ENCODE peak calls at places on chromosomes 12 and 14, in ten cellular contexts. One of them, this sample, is unnamed.

GRCh38 chr14:29584992-29585391 is 342.7 kb downstream of the PRKD1 start:
- DNase-seq in M059J: peak; percentile 61
- DNase-seq in activated T-cell treated with anti-CD3 and anti-CD28 coated beads, Interleukin-2, amount 50 U/mL, for 4 hours: no peak
- DNase-seq in dorsolateral prefrontal cortex: no peak
- DNase-seq in body of pancreas: peak; percentile 44
- DNase-seq in foreskin fibroblast: peak; percentile 91
- DNase-seq in GM04504: peak; percentile 64
- DNase-seq in activated B cell treated with CpG ODN at 0.5 μM for 24 hours: no peak
- DNase-seq in stomach: no peak
- DNase-seq in BE2C: no peak
- DNase-seq in this sample: peak; percentile 67

GRCh38 chr12:2284857-2285256 is 232.1 kb downstream of the CACNA1C start:
- DNase-seq in GM04504: peak; percentile 64
- DNase-seq in activated B cell treated with CpG ODN at 0.5 μM for 24 hours: no peak
- DNase-seq in foreskin fibroblast: peak; percentile 90
- DNase-seq in body of pancreas: peak; percentile 44
- DNase-seq in dorsolateral prefrontal cortex: no peak
- DNase-seq in BE2C: peak; percentile 77
- DNase-seq in stomach: peak; percentile 66
- DNase-seq in activated T-cell treated with anti-CD3 and anti-CD28 coated beads, Interleukin-2, amount 50 U/mL, for 4 hours: no peak
- DNase-seq in M059J: peak; percentile 88
- DNase-seq in this sample: peak; percentile 73

GRCh38 chr12:89740943-89741342 is 32.3 kb upstream of the ATP2B1 start:
- DNase-seq in body of pancreas: no peak
- DNase-seq in stomach: no peak
- DNase-seq in GM04504: no peak
- DNase-seq in activated B cell treated with CpG ODN at 0.5 μM for 24 hours: no peak
- DNase-seq in foreskin fibroblast: no peak
- DNase-seq in BE2C: no peak
- DNase-seq in M059J: no peak
- DNase-seq in dorsolateral prefrontal cortex: no peak
- DNase-seq in activated T-cell treated with anti-CD3 and anti-CD28 coated beads, Interleukin-2, amount 50 U/mL, for 4 hours: no peak
- DNase-seq in this sample: no peak

GRCh38 chr12:132886529-132887477 is 602 bp downstream of the CHFR start:
- DNase-seq in GM04504: no peak
- DNase-seq in activated B cell treated with CpG ODN at 0.5 μM for 24 hours: no peak
- DNase-seq in activated T-cell treated with anti-CD3 and anti-CD28 coated beads, Interleukin-2, amount 50 U/mL, for 4 hours: no peak
- DNase-seq in M059J: peak; percentile 21
- DNase-seq in body of pancreas: peak; percentile 34
- DNase-seq in BE2C: no peak
- DNase-seq in stomach: peak; percentile 27
- DNase-seq in dorsolateral prefrontal cortex: no peak
- DNase-seq in foreskin fibroblast: peak; percentile 26
- DNase-seq in this sample: no peak

GRCh38 chr12:109915171-109916040 is 15.3 kb downstream of the TCHP start:
- DNase-seq in stomach: no peak
- DNase-seq in foreskin fibroblast: no peak
- DNase-seq in BE2C: no peak
- DNase-seq in M059J: no peak
- DNase-seq in body of pancreas: peak; percentile 80
- DNase-seq in activated T-cell treated with anti-CD3 and anti-CD28 coated beads, Interleukin-2, amount 50 U/mL, for 4 hours: no peak
- DNase-seq in activated B cell treated with CpG ODN at 0.5 μM for 24 hours: no peak
- DNase-seq in dorsolateral prefrontal cortex: no peak
- DNase-seq in GM04504: no peak
- DNase-seq in this sample: no peak

GRCh38 chr12:116528067-116528466 is 31.1 kb upstream of the MAP1LC3B2 start:
- DNase-seq in BE2C: no peak
- DNase-seq in activated T-cell treated with anti-CD3 and anti-CD28 coated beads, Interleukin-2, amount 50 U/mL, for 4 hours: no peak
- DNase-seq in activated B cell treated with CpG ODN at 0.5 μM for 24 hours: no peak
- DNase-seq in body of pancreas: no peak
- DNase-seq in dorsolateral prefrontal cortex: no peak
- DNase-seq in M059J: peak; percentile 99
- DNase-seq in GM04504: no peak
- DNase-seq in foreskin fibroblast: peak; percentile 73
- DNase-seq in stomach: no peak
- DNase-seq in this sample: peak; percentile 18

GRCh38 chr12:24537241-24537860 is 411.6 kb downstream of the BCAT1 start:
- DNase-seq in BE2C: no peak
- DNase-seq in activated T-cell treated with anti-CD3 and anti-CD28 coated beads, Interleukin-2, amount 50 U/mL, for 4 hours: no peak
- DNase-seq in stomach: no peak
- DNase-seq in foreskin fibroblast: no peak
- DNase-seq in M059J: no peak
- DNase-seq in GM04504: no peak
- DNase-seq in dorsolateral prefrontal cortex: no peak
- DNase-seq in body of pancreas: no peak
- DNase-seq in activated B cell treated with CpG ODN at 0.5 μM for 24 hours: no peak
- DNase-seq in this sample: no peak

GRCh38 chr12:80262372-80263170 is 163.2 kb downstream of the OTOGL start:
- DNase-seq in activated T-cell treated with anti-CD3 and anti-CD28 coated beads, Interleukin-2, amount 50 U/mL, for 4 hours: no peak
- DNase-seq in body of pancreas: no peak
- DNase-seq in foreskin fibroblast: peak; percentile 79
- DNase-seq in dorsolateral prefrontal cortex: no peak
- DNase-seq in M059J: peak; percentile 21
- DNase-seq in activated B cell treated with CpG ODN at 0.5 μM for 24 hours: no peak
- DNase-seq in GM04504: no peak
- DNase-seq in BE2C: no peak
- DNase-seq in stomach: no peak
- DNase-seq in this sample: no peak

GRCh38 chr12:19223018-19223417 is 93.5 kb downstream of the PLEKHA5 start:
- DNase-seq in foreskin fibroblast: no peak
- DNase-seq in GM04504: no peak
- DNase-seq in stomach: no peak
- DNase-seq in dorsolateral prefrontal cortex: no peak
- DNase-seq in activated T-cell treated with anti-CD3 and anti-CD28 coated beads, Interleukin-2, amount 50 U/mL, for 4 hours: no peak
- DNase-seq in BE2C: no peak
- DNase-seq in body of pancreas: no peak
- DNase-seq in activated B cell treated with CpG ODN at 0.5 μM for 24 hours: no peak
- DNase-seq in M059J: peak; percentile 59
- DNase-seq in this sample: no peak

GRCh38 chr14:68894123-68894522 is 85.0 kb downstream of the ACTN1 start:
- DNase-seq in BE2C: no peak
- DNase-seq in M059J: no peak
- DNase-seq in dorsolateral prefrontal cortex: no peak
- DNase-seq in stomach: no peak
- DNase-seq in activated B cell treated with CpG ODN at 0.5 μM for 24 hours: no peak
- DNase-seq in GM04504: no peak
- DNase-seq in activated T-cell treated with anti-CD3 and anti-CD28 coated beads, Interleukin-2, amount 50 U/mL, for 4 hours: no peak
- DNase-seq in foreskin fibroblast: no peak
- DNase-seq in body of pancreas: no peak
- DNase-seq in this sample: no peak

GRCh38 chr12:100348657-100349454 is 8.0 kb upstream of the SLC17A8 start:
- DNase-seq in foreskin fibroblast: peak; percentile 48
- DNase-seq in activated T-cell treated with anti-CD3 and anti-CD28 coated beads, Interleukin-2, amount 50 U/mL, for 4 hours: no peak
- DNase-seq in body of pancreas: no peak
- DNase-seq in activated B cell treated with CpG ODN at 0.5 μM for 24 hours: no peak
- DNase-seq in GM04504: peak; percentile 9
- DNase-seq in M059J: peak; percentile 43
- DNase-seq in BE2C: no peak
- DNase-seq in stomach: no peak
- DNase-seq in dorsolateral prefrontal cortex: no peak
- DNase-seq in this sample: peak; percentile 16

GRCh38 chr12:102958073-102958829 is 777 bp downstream of the ASCL1 start:
- DNase-seq in M059J: peak; percentile 15
- DNase-seq in dorsolateral prefrontal cortex: no peak
- DNase-seq in stomach: no peak
- DNase-seq in activated T-cell treated with anti-CD3 and anti-CD28 coated beads, Interleukin-2, amount 50 U/mL, for 4 hours: no peak
- DNase-seq in BE2C: peak; percentile 81
- DNase-seq in GM04504: no peak
- DNase-seq in foreskin fibroblast: peak; percentile 47
- DNase-seq in body of pancreas: no peak
- DNase-seq in activated B cell treated with CpG ODN at 0.5 μM for 24 hours: no peak
- DNase-seq in this sample: no peak

GRCh38 chr14:73008501-73008900 is 18.4 kb downstream of the ZFYVE1 start:
- DNase-seq in stomach: no peak
- DNase-seq in activated B cell treated with CpG ODN at 0.5 μM for 24 hours: no peak
- DNase-seq in dorsolateral prefrontal cortex: no peak
- DNase-seq in M059J: peak; percentile 37
- DNase-seq in BE2C: no peak
- DNase-seq in foreskin fibroblast: peak; percentile 31
- DNase-seq in body of pancreas: no peak
- DNase-seq in GM04504: no peak
- DNase-seq in activated T-cell treated with anti-CD3 and anti-CD28 coated beads, Interleukin-2, amount 50 U/mL, for 4 hours: no peak
- DNase-seq in this sample: peak; percentile 49

GRCh38 chr12:131872154-131873046 is 22.0 kb upstream of the ULK1 start:
- DNase-seq in M059J: peak; percentile 95
- DNase-seq in body of pancreas: no peak
- DNase-seq in dorsolateral prefrontal cortex: no peak
- DNase-seq in BE2C: peak; percentile 73
- DNase-seq in stomach: no peak
- DNase-seq in activated B cell treated with CpG ODN at 0.5 μM for 24 hours: no peak
- DNase-seq in GM04504: peak; percentile 85
- DNase-seq in activated T-cell treated with anti-CD3 and anti-CD28 coated beads, Interleukin-2, amount 50 U/mL, for 4 hours: no peak
- DNase-seq in foreskin fibroblast: peak; percentile 96
- DNase-seq in this sample: no peak

GRCh38 chr12:94151577-94151976 is 3.2 kb downstream of the PLXNC1 start:
- DNase-seq in M059J: no peak
- DNase-seq in BE2C: no peak
- DNase-seq in stomach: no peak
- DNase-seq in activated T-cell treated with anti-CD3 and anti-CD28 coated beads, Interleukin-2, amount 50 U/mL, for 4 hours: no peak
- DNase-seq in dorsolateral prefrontal cortex: no peak
- DNase-seq in body of pancreas: no peak
- DNase-seq in foreskin fibroblast: no peak
- DNase-seq in GM04504: no peak
- DNase-seq in activated B cell treated with CpG ODN at 0.5 μM for 24 hours: no peak
- DNase-seq in this sample: no peak

GRCh38 chr14:81509321-81509720 is 24.3 kb downstream of the SEL1L start:
- DNase-seq in activated T-cell treated with anti-CD3 and anti-CD28 coated beads, Interleukin-2, amount 50 U/mL, for 4 hours: no peak
- DNase-seq in dorsolateral prefrontal cortex: no peak
- DNase-seq in GM04504: no peak
- DNase-seq in activated B cell treated with CpG ODN at 0.5 μM for 24 hours: no peak
- DNase-seq in M059J: no peak
- DNase-seq in foreskin fibroblast: no peak
- DNase-seq in BE2C: no peak
- DNase-seq in stomach: no peak
- DNase-seq in body of pancreas: no peak
- DNase-seq in this sample: no peak

GRCh38 chr14:63454863-63455622 is 88.1 kb downstream of the PPP2R5E start:
- DNase-seq in dorsolateral prefrontal cortex: no peak
- DNase-seq in activated B cell treated with CpG ODN at 0.5 μM for 24 hours: no peak
- DNase-seq in GM04504: peak; percentile 18
- DNase-seq in activated T-cell treated with anti-CD3 and anti-CD28 coated beads, Interleukin-2, amount 50 U/mL, for 4 hours: no peak
- DNase-seq in body of pancreas: peak; percentile 19
- DNase-seq in foreskin fibroblast: peak; percentile 51
- DNase-seq in stomach: peak; percentile 30
- DNase-seq in BE2C: peak; percentile 57
- DNase-seq in M059J: peak; percentile 79
- DNase-seq in this sample: no peak

GRCh38 chr14:77914073-77914721 is 114.3 kb downstream of the ADCK1 start:
- DNase-seq in body of pancreas: no peak
- DNase-seq in activated T-cell treated with anti-CD3 and anti-CD28 coated beads, Interleukin-2, amount 50 U/mL, for 4 hours: no peak
- DNase-seq in foreskin fibroblast: no peak
- DNase-seq in BE2C: no peak
- DNase-seq in stomach: no peak
- DNase-seq in GM04504: no peak
- DNase-seq in dorsolateral prefrontal cortex: no peak
- DNase-seq in M059J: no peak
- DNase-seq in activated B cell treated with CpG ODN at 0.5 μM for 24 hours: no peak
- DNase-seq in this sample: no peak

GRCh38 chr14:70842851-70843462 is 33.6 kb upstream of the MAP3K9 start:
- DNase-seq in stomach: no peak
- DNase-seq in activated T-cell treated with anti-CD3 and anti-CD28 coated beads, Interleukin-2, amount 50 U/mL, for 4 hours: no peak
- DNase-seq in BE2C: no peak
- DNase-seq in M059J: no peak
- DNase-seq in dorsolateral prefrontal cortex: no peak
- DNase-seq in GM04504: no peak
- DNase-seq in body of pancreas: no peak
- DNase-seq in foreskin fibroblast: no peak
- DNase-seq in activated B cell treated with CpG ODN at 0.5 μM for 24 hours: no peak
- DNase-seq in this sample: no peak

GRCh38 chr12:1481919-1482318 is 112.5 kb downstream of the FBXL14 start:
- DNase-seq in stomach: no peak
- DNase-seq in body of pancreas: no peak
- DNase-seq in activated T-cell treated with anti-CD3 and anti-CD28 coated beads, Interleukin-2, amount 50 U/mL, for 4 hours: no peak
- DNase-seq in GM04504: no peak
- DNase-seq in activated B cell treated with CpG ODN at 0.5 μM for 24 hours: no peak
- DNase-seq in M059J: no peak
- DNase-seq in BE2C: no peak
- DNase-seq in dorsolateral prefrontal cortex: no peak
- DNase-seq in foreskin fibroblast: no peak
- DNase-seq in this sample: no peak

GRCh38 chr14:62692490-62693106 is 352.7 kb downstream of the KCNH5 start:
- DNase-seq in dorsolateral prefrontal cortex: no peak
- DNase-seq in body of pancreas: no peak
- DNase-seq in BE2C: no peak
- DNase-seq in M059J: peak; percentile 2
- DNase-seq in foreskin fibroblast: no peak
- DNase-seq in stomach: no peak
- DNase-seq in GM04504: no peak
- DNase-seq in activated B cell treated with CpG ODN at 0.5 μM for 24 hours: no peak
- DNase-seq in activated T-cell treated with anti-CD3 and anti-CD28 coated beads, Interleukin-2, amount 50 U/mL, for 4 hours: no peak
- DNase-seq in this sample: no peak